ENCODE peak calls at places on chromosomes 6 and 20, in nine cellular contexts. Y, Z, P, J, V, R, F, K and C are unnamed samples. For H3K4me1, the result is how much of the 10 kb centered on the place peaks cover.

GRCh38 chr20:24379116-24379927 is 90.1 kb upstream of the SYNDIG1 start:
- DNase-seq in Y (no peak), Z (peak), P (peak), J (peak), V (no peak), R (peak), F (peak), K (peak), C (peak)

GRCh38 chr6:3878048-3878666 is 29.0 kb downstream of the FAM50B start:
- DNase-seq in Y (no peak), Z (no peak), P (no peak), J (no peak), V (no peak), R (no peak), F (no peak), K (no peak), C (no peak)

GRCh38 chr6:125827788-125828313 is 37.1 kb downstream of the NCOA7 start:
- DNase-seq in Y (no peak), Z (no peak), P (no peak), J (no peak), V (no peak), R (no peak), F (no peak), K (no peak), C (no peak)

GRCh38 chr6:145813285-145814034 is 1.1 kb downstream of the FBXO30 start:
- DNase-seq in Y (peak), Z (no peak), P (peak), J (peak), V (no peak), R (peak), F (no peak), K (peak), C (no peak)

GRCh38 chr6:72553531-72554202 is 68.2 kb upstream of the KCNQ5 start:
- DNase-seq in Y (peak), Z (no peak), P (peak), J (peak), V (no peak), R (peak), F (no peak), K (peak), C (no peak)

GRCh38 chr6:6721606-6722005 is 133.1 kb downstream of the LY86 start:
- DNase-seq in Y (no peak), Z (no peak), P (no peak), J (no peak), V (no peak), R (no peak), F (no peak), K (no peak), C (no peak)

GRCh38 chr6:28888097-28888496 is 35.7 kb downstream of the TRIM27 start:
- DNase-seq in Y (no peak), Z (no peak), P (no peak), J (no peak), V (no peak), R (no peak), F (no peak), K (no peak), C (no peak)

GRCh38 chr20:47319517-47320252 is 36.8 kb downstream of the ZMYND8 start:
- DNase-seq in Y (peak), Z (no peak), P (peak), J (peak), V (no peak), R (peak), F (peak), K (no peak), C (no peak)

GRCh38 chr20:62804021-62804631 is 509 bp upstream of the OGFR start:
- DNase-seq in Y (no peak), Z (no peak), P (no peak), J (no peak), V (no peak), R (no peak), F (no peak), K (no peak), C (no peak)

GRCh38 chr6:116115781-116116180 is 10.2 kb downstream of the COL10A1 start:
- DNase-seq in Y (no peak), Z (no peak), P (no peak), J (no peak), V (no peak), R (no peak), F (no peak), K (no peak), C (no peak)

GRCh38 chr6:114952229-114952628 is 609.4 kb upstream of the HS3ST5 start:
- DNase-seq in Y (no peak), Z (no peak), P (no peak), J (no peak), V (no peak), R (no peak), F (no peak), K (no peak), C (no peak)

GRCh38 chr6:113570176-113570575 is 287.0 kb upstream of the MARCKS start:
- DNase-seq in Y (no peak), Z (no peak), P (no peak), J (no peak), V (no peak), R (no peak), F (no peak), K (no peak), C (no peak)

GRCh38 chr20:4604580-4604979 is 117.1 kb upstream of the PRND start:
- DNase-seq in Y (no peak), Z (no peak), P (peak), J (no peak), V (no peak), R (no peak), F (no peak), K (no peak), C (peak)

GRCh38 chr20:4371623-4372246 is 350.0 kb upstream of the PRND start:
- DNase-seq in Y (no peak), Z (no peak), P (no peak), J (no peak), V (no peak), R (no peak), F (no peak), K (no peak), C (no peak)

GRCh38 chr20:4919047-4919704 is 82.1 kb downstream of the SLC23A2 start:
- DNase-seq in Y (no peak), Z (no peak), P (no peak), J (no peak), V (no peak), R (no peak), F (no peak), K (no peak), C (no peak)

GRCh38 chr20:51938557-51939324 is 136.4 kb upstream of the SALL4 start:
- DNase-seq in Y (no peak), Z (no peak), P (no peak), J (no peak), V (no peak), R (no peak), F (no peak), K (no peak), C (no peak)

GRCh38 chr6:12769556-12770255 is 53.1 kb downstream of the PHACTR1 start:
- DNase-seq in Y (no peak), Z (no peak), P (peak), J (no peak), V (no peak), R (no peak), F (no peak), K (no peak), C (no peak)

GRCh38 chr6:6645266-6645917 is 56.9 kb downstream of the LY86 start:
- DNase-seq in Y (no peak), Z (no peak), P (no peak), J (peak), V (no peak), R (peak), F (no peak), K (no peak), C (no peak)

GRCh38 chr20:2652724-2653510 is 485 bp downstream of the NOP56 start:
- DNase-seq in Y (peak), Z (peak), P (no peak), J (peak), V (no peak), R (no peak), F (peak), K (no peak), C (no peak)

GRCh38 chr6:138346302-138347195 is 31.2 kb upstream of the SMIM28 start:
- DNase-seq in Y (no peak), Z (no peak), P (peak), J (peak), V (no peak), R (peak), F (no peak), K (no peak), C (no peak)

GRCh38 chr20:25553819-25554296 is 31.5 kb downstream of the NINL start:
- DNase-seq in Y (no peak), Z (no peak), P (peak), J (no peak), V (no peak), R (no peak), F (no peak), K (no peak), C (no peak)

GRCh38 chr20:50014570-50015562 is 32.1 kb downstream of the SNAI1 start:
- DNase-seq in Y (no peak), Z (no peak), P (no peak), J (no peak), V (no peak), R (no peak), F (no peak), K (no peak), C (no peak)

GRCh38 chr6:27133281-27134227 is 113.9 kb upstream of the PRSS16 start:
- DNase-seq in Y (peak), Z (peak), P (peak), J (peak), V (peak), R (peak), F (peak), K (peak), C (no peak)

GRCh38 chr6:108559884-108560462 is 744 bp upstream of the FOXO3 start:
- DNase-seq in Y (peak), Z (peak), P (peak), J (peak), V (no peak), R (peak), F (no peak), K (peak), C (peak)

GRCh38 chr20:61801857-61802442 is 263.7 kb downstream of the TAF4 start:
- DNase-seq in Y (no peak), Z (no peak), P (no peak), J (no peak), V (no peak), R (no peak), F (no peak), K (no peak), C (no peak)

GRCh38 chr20:19466204-19466928 is 253.9 kb downstream of the SLC24A3 start:
- DNase-seq in Y (no peak), Z (no peak), P (no peak), J (no peak), V (no peak), R (no peak), F (no peak), K (no peak), C (no peak)

GRCh38 chr20:6744805-6745204 is 22.7 kb upstream of the BMP2 start:
- DNase-seq in Y (no peak), Z (no peak), P (no peak), J (peak), V (no peak), R (no peak), F (no peak), K (no peak), C (no peak)

GRCh38 chr20:33444797-33445560 is 1.4 kb upstream of the SNTA1 start:
- DNase-seq in Y (peak), Z (no peak), P (no peak), J (no peak), V (no peak), R (peak), F (peak), K (peak), C (no peak)

GRCh38 chr20:47318596-47319516 is 37.6 kb downstream of the ZMYND8 start:
- DNase-seq in Y (peak), Z (peak), P (peak), J (peak), V (no peak), R (peak), F (peak), K (peak), C (peak)

GRCh38 chr20:20820104-20820503 is 107.7 kb upstream of the RALGAPA2 start:
- DNase-seq in Y (peak), Z (no peak), P (no peak), J (no peak), V (no peak), R (no peak), F (no peak), K (peak), C (no peak)

GRCh38 chr20:6142348-6142993 is 19.6 kb upstream of the FERMT1 start:
- DNase-seq in Y (peak), Z (no peak), P (peak), J (peak), V (peak), R (peak), F (no peak), K (peak), C (peak)

GRCh38 chr6:80535914-80536565 is 429.6 kb downstream of the BCKDHB start:
- DNase-seq in Y (no peak), Z (no peak), P (peak), J (peak), V (no peak), R (peak), F (no peak), K (no peak), C (no peak)

GRCh38 chr6:72376736-72377135 is 245.1 kb upstream of the KCNQ5 start:
- DNase-seq in Y (no peak), Z (no peak), P (no peak), J (no peak), V (no peak), R (no peak), F (no peak), K (no peak), C (no peak)

GRCh38 chr20:57941572-57942381 is 232.0 kb upstream of the PMEPA1 start:
- DNase-seq in Y (no peak), Z (no peak), P (no peak), J (peak), V (no peak), R (no peak), F (no peak), K (peak), C (no peak)

GRCh38 chr6:160881409-160881808 is 110.2 kb upstream of the MAP3K4 start:
- DNase-seq in Y (no peak), Z (no peak), P (no peak), J (no peak), V (no peak), R (no peak), F (no peak), K (no peak), C (no peak)

GRCh38 chr6:145829950-145830349 is 15.4 kb upstream of the FBXO30 start:
- DNase-seq in Y (no peak), Z (no peak), P (no peak), J (no peak), V (no peak), R (no peak), F (no peak), K (no peak), C (no peak)

GRCh38 chr6:36700071-36700811 is 2.6 kb downstream of the RAB44 start:
- DNase-seq in Y (no peak), Z (peak), P (no peak), J (no peak), V (no peak), R (no peak), F (no peak), K (no peak), C (no peak)

GRCh38 chr6:36700812-36701211 is 3.2 kb downstream of the RAB44 start:
- DNase-seq in Y (no peak), Z (peak), P (no peak), J (no peak), V (no peak), R (no peak), F (no peak), K (no peak), C (no peak)

GRCh38 chr6:36702656-36703055 is 5.0 kb downstream of the RAB44 start:
- DNase-seq in Y (no peak), Z (peak), P (no peak), J (no peak), V (no peak), R (no peak), F (no peak), K (no peak), C (no peak)

GRCh38 chr6:36703081-36703606 is 5.5 kb downstream of the RAB44 start:
- DNase-seq in Y (no peak), Z (peak), P (no peak), J (no peak), V (no peak), R (no peak), F (no peak), K (no peak), C (no peak)

DNA sequence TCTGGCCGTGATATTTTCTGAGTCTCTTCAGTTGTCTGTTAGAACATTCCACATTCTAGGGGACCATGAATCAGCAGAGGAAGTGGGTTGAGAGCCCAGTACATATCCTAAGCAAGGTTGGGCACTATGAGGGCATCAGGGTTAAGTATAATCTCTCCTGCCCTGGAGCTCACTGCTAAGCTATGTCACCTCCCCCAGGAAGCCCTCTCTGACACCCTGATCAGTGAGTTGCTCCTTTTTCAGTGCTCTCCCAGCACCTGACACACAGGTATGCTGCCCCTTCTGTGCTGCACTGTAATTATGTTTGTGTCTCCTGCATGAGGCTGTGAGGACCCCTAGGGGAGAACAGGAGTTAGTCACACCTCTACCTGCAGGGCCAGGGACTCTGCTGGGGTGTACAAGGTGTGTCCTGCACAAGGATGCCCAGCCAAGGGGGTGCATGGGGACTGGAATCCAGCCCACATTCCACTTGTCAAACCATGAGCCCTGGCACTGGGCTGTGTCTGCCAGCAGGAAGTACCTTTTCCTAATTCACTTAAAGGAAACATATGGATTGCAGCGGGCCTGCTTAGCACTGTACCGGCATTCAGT is 3.9 kb downstream of the RAB44 start:
- DNase-seq in Y (no peak), Z (peak), P (no peak), J (no peak), V (no peak), R (peak), F (no peak), K (no peak), C (no peak)
- TF ChIP-seq CTCF in Y (no peak), Z (no peak), P (no peak), J (peak), V (peak), R (peak), F (no peak), K (peak), C (no peak)

GRCh38 chr6:34674268-34674639 is 22.3 kb downstream of the ILRUN start:
- DNase-seq in Y (no peak), Z (no peak), P (no peak), J (no peak), V (no peak), R (no peak), F (no peak), K (no peak), C (no peak)
- H3K4me1 ChIP-seq in Y (under half), Z (under half), P (under half), J (under half), V (under half), R (under half), F (under half), K (under half), C (under half)

GRCh38 chr6:152314483-152314832 is 322.7 kb downstream of the SYNE1 start:
- DNase-seq in Y (no peak), Z (no peak), P (no peak), J (no peak), V (no peak), R (no peak), F (no peak), K (no peak), C (no peak)
- TF ChIP-seq CTCF in Y (no peak), Z (no peak), P (no peak), J (no peak), V (no peak), R (peak), F (no peak), K (no peak), C (no peak)

GRCh38 chr6:32111424-32112066 is 2.4 kb upstream of the TNXB start:
- DNase-seq in Y (no peak), Z (no peak), P (no peak), J (no peak), V (no peak), R (no peak), F (peak), K (no peak), C (no peak)
- H3K4me1 ChIP-seq in Y (under half), Z (half or more), P (half or more), J (under half), V (under half), R (under half), F (half or more), K (under half), C (half or more)